ENCODE peak calls at places on chromosome 4, in four cellular contexts. Z is progenitor cell of endocrine pancreas, I is endothelial cell, C is GM20000. W is an unnamed sample.

GRCh38 chr4:46993075-46994006 is at the start of gene GABRA4:
- DNase-seq in Z (peak), I (peak), C (no peak), W (no peak)

GRCh38 chr4:136036744-136037143 is 1495.5 kb downstream of the PCDH18 start:
- DNase-seq in Z (no peak), I (no peak), C (no peak), W (peak)

GRCh38 chr4:145619639-145619996 is 433 bp downstream of the MMAA start:
- DNase-seq in Z (no peak), I (peak), C (no peak), W (peak)

GRCh38 chr4:150315175-150315574 is 236.9 kb downstream of the DCLK2 start:
- DNase-seq in Z (no peak), I (no peak), C (no peak), W (no peak)

GRCh38 chr4:89110541-89110985 is 770 bp upstream of the TIGD2 start:
- DNase-seq in Z (no peak), I (no peak), C (no peak), W (no peak)

GRCh38 chr4:39036172-39036571 is 4.0 kb upstream of the TMEM156 start:
- DNase-seq in Z (no peak), I (no peak), C (no peak), W (no peak)

GRCh38 chr4:76752911-76753494 is 144.9 kb downstream of the SOWAHB start:
- DNase-seq in Z (no peak), I (no peak), C (no peak), W (peak)

GRCh38 chr4:177802149-177802548 is 359.9 kb upstream of the AGA start:
- DNase-seq in Z (no peak), I (no peak), C (no peak), W (no peak)

GRCh38 chr4:86603486-86603885 is 9.4 kb downstream of the PTPN13 start:
- DNase-seq in Z (no peak), I (no peak), C (no peak), W (no peak)

GRCh38 chr4:39353478-39354177 is 12.5 kb downstream of the RFC1 start:
- DNase-seq in Z (no peak), I (no peak), C (peak), W (no peak)

GRCh38 chr4:123398803-123399637 is 2.4 kb downstream of the SPRY1 start:
- DNase-seq in Z (no peak), I (peak), C (peak), W (peak)

GRCh38 chr4:5758741-5759140 is 47.7 kb downstream of the EVC start:
- DNase-seq in Z (no peak), I (no peak), C (peak), W (peak)

GRCh38 chr4:90995996-90996395 is 868.8 kb downstream of the CCSER1 start:
- DNase-seq in Z (no peak), I (no peak), C (no peak), W (no peak)

GRCh38 chr4:85657143-85657542 is 182.2 kb downstream of the ARHGAP24 start:
- DNase-seq in Z (no peak), I (no peak), C (no peak), W (no peak)

GRCh38 chr4:60531790-60532189 is 668.3 kb upstream of the ADGRL3 start:
- DNase-seq in Z (no peak), I (no peak), C (no peak), W (no peak)

GRCh38 chr4:68577590-68577989 is 1.5 kb upstream of the UGT2B17 start:
- DNase-seq in Z (no peak), I (no peak), C (no peak), W (no peak)

GRCh38 chr4:181365671-181366070 is 877.5 kb upstream of the TENM3 start:
- DNase-seq in Z (no peak), I (no peak), C (no peak), W (no peak)

GRCh38 chr4:52234539-52235174 is 183.6 kb downstream of the SPATA18 start:
- DNase-seq in Z (no peak), I (no peak), C (no peak), W (peak)

GRCh38 chr4:108833041-108833440 is 70.2 kb upstream of the ETNPPL start:
- DNase-seq in Z (no peak), I (no peak), C (no peak), W (peak)

GRCh38 chr4:155960522-155960921 is 6.9 kb upstream of the CTSO start:
- DNase-seq in Z (no peak), I (no peak), C (no peak), W (peak)

GRCh38 chr4:151418385-151418784 is 9.4 kb downstream of the FHIP1A start:
- DNase-seq in Z (no peak), I (no peak), C (no peak), W (peak)

GRCh38 chr4:29853843-29854242 is 866.3 kb upstream of the PCDH7 start:
- DNase-seq in Z (no peak), I (no peak), C (no peak), W (no peak)

GRCh38 chr4:40238700-40239548 is 42.1 kb downstream of the RHOH start:
- DNase-seq in Z (no peak), I (no peak), C (no peak), W (no peak)

GRCh38 chr4:10622728-10623127 is 61.8 kb downstream of the CLNK start:
- DNase-seq in Z (no peak), I (peak), C (peak), W (no peak)

GRCh38 chr4:52990706-52991105 is 128.6 kb downstream of the RASL11B start:
- DNase-seq in Z (no peak), I (no peak), C (no peak), W (no peak)

GRCh38 chr4:86946868-86947493 is 12.2 kb downstream of the AFF1 start:
- DNase-seq in Z (no peak), I (no peak), C (no peak), W (no peak)

GRCh38 chr4:104677122-104677521 is 182.4 kb upstream of the CXXC4 start:
- DNase-seq in Z (no peak), I (no peak), C (no peak), W (no peak)

GRCh38 chr4:73944061-73944875 is 37.6 kb downstream of the PF4 start:
- DNase-seq in Z (no peak), I (peak), C (no peak), W (no peak)

GRCh38 chr4:6245246-6246169 is 24.1 kb upstream of the WFS1 start:
- DNase-seq in Z (no peak), I (no peak), C (no peak), W (peak)

GRCh38 chr4:25656031-25656430 is 380 bp downstream of the SLC34A2 start:
- DNase-seq in Z (no peak), I (no peak), C (no peak), W (no peak)

GRCh38 chr4:25658357-25658771 is 2.7 kb downstream of the SLC34A2 start:
- DNase-seq in Z (no peak), I (no peak), C (no peak), W (no peak)

GRCh38 chr4:25654031-25654970 is 1.4 kb upstream of the SLC34A2 start:
- DNase-seq in Z (no peak), I (no peak), C (no peak), W (no peak)

GRCh38 chr4:25658777-25659176 is 3.1 kb downstream of the SLC34A2 start:
- DNase-seq in Z (no peak), I (no peak), C (no peak), W (no peak)

DNA sequence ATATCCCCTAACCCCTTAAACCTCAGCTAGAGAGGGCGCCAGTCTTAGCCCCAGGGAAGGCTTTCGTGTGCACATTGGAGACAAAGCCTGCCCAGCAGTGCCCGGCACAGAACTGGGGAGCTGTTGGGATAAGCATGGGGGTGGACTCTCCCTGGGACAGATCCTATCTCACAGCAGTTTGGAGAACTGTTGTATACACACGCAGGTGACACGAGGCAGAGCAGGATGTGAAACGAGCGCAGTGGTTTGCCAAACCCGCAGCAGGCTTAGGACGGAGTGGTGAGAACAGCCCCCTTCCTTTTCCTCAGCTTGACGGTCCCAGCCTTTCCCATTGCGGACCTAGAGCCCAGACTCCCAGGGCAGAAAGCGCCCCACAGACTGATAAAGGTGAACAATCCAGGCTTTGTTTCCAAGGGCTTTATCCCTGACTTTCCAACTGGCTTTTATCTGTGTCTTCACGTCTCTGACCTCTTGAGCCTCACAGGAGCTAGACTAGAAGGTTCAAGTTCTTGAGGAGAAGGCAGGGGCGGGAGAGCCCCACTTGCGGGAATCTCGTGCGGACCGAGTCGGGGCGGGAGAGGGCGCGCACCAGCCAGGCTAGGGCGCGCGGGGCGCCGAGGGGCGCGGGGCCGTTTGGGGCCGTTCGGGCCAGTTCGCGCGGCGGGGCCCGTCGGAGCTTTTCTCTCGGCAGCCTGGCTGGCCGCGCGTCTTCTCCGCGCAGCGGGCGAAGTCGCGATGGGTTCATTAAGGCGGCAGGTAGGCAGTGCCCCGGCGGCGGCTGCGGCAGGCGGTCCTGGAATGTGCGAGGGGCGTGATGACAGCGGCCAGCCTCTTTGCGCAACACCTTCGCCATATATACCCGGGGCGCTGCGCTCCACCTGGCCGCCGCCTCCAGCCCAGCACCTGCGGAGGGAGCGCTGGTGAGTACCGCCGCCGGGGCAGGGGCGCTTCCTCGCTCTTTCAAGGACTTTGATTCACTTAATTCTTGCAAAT is at the start of gene SLC34A2:
- DNase-seq in Z (peak), I (peak), C (no peak), W (no peak)
- TF ChIP-seq CTCF in Z (peak), I (no peak), C (no peak), W (no peak)

DNA sequence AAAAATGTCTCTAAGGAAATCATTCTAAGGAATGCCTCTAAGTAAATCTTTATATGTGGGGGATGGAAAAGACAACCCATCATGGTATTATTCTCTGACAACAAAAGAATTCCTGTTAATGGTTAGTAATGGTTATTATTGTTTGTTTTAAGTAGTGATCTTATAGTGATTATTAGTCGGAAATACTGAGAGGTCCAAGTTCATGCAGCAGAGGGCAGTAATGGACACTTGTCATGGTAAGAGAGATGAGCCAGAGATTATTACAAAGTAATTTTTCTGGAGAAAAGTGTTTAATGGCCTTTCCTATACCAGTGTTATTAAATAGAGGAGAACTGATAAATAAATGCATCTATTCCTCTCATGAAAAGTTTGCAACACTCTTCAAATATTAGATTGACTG is 8.1 kb upstream of the DKK2 start:
- DNase-seq in Z (no peak), I (peak), C (no peak), W (no peak)
- TF ChIP-seq CTCF in Z (no peak), I (peak), C (no peak), W (peak)

GRCh38 chr4:127604949-127605709 is 27.6 kb upstream of the INTU start:
- DNase-seq in Z (no peak), I (no peak), C (no peak), W (peak)
- TF ChIP-seq CTCF in Z (peak), I (peak), C (no peak), W (peak)

DNA sequence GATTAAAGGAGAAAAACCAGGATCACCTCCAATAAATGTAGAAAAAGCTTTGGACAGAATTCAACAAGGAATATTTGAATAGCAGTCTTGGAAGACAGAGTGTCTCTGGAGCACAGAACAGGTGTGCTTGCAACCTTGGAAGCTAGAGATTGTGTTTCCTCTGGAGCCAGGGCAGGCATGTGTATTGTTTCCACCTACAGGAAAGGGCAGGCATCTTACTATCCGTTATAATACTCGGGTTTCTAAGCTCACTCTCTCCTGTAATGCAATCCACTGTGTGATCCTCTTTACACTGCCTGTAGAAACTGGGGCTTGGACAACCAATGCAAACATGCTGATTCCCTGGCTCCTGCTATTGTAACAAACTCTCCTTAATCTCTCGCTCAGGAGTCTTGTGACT is 14.4 kb downstream of the CCDC110 start:
- DNase-seq in Z (no peak), I (no peak), C (no peak), W (no peak)
- TF ChIP-seq CTCF in Z (no peak), I (no peak), C (no peak), W (no peak)

GRCh38 chr4:7797330-7797729 is 142.3 kb downstream of the AFAP1 start:
- DNase-seq in Z (no peak), I (no peak), C (no peak), W (no peak)
- TF ChIP-seq CTCF in Z (no peak), I (no peak), C (no peak), W (no peak)

DNA sequence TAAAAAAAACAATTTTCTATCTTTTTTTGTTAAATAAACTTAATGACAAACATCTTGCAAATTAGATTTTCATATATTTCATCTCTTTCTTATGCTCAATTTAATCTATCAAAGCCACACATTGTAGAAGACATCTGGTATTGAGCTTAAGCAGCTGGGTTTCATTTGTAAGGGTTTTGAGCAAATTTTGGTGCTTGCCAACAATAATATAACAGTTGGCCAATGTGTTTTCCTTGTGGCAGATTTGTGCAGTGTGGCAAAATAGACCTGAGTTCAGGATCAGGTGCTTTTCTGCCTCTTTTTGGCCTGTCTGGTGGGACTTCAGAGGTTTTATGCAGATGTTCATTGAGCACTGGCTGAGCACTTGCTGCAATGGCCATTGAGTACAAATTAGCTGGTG is 301.9 kb downstream of the BMPR1B start:
- DNase-seq in Z (no peak), I (no peak), C (no peak), W (peak)
- TF ChIP-seq CTCF in Z (no peak), I (no peak), C (no peak), W (no peak)

GRCh38 chr4:2461246-2461960 is 7.5 kb upstream of the RNF4 start:
- DNase-seq in Z (no peak), I (no peak), C (no peak), W (no peak)

GRCh38 chr4:2465032-2465431 is 3.9 kb upstream of the RNF4 start:
- DNase-seq in Z (no peak), I (no peak), C (no peak), W (no peak)

GRCh38 chr4:2462992-2463762 is 5.7 kb upstream of the RNF4 start:
- DNase-seq in Z (no peak), I (no peak), C (no peak), W (no peak)

GRCh38 chr4:2459589-2460349 is 9.1 kb upstream of the RNF4 start:
- DNase-seq in Z (no peak), I (no peak), C (no peak), W (no peak)

GRCh38 chr4:2462218-2462991 is 6.5 kb upstream of the RNF4 start:
- DNase-seq in Z (peak), I (peak), C (peak), W (peak)
- TF ChIP-seq CTCF in Z (peak), I (no peak), C (peak), W (no peak)

W was measured in foreskin fibroblast.